ENCODE peak calls at places on chromosomes 12 and 14, in eight cellular contexts. One of them, this sample, is unnamed.

GRCh38 chr14:61466249-61466904 is 145.0 kb downstream of the PRKCH start:
- DNase-seq in cardiac muscle cell: peak; percentile 82
- DNase-seq in AG08395: peak; percentile 84
- DNase-seq in activated CD4-positive, CD25-positive, alpha-beta regulatory T cell: no peak
- DNase-seq in naive thymus-derived CD8-positive, alpha-beta T cell: no peak
- DNase-seq in fibroblast of lung: peak; percentile 95
- DNase-seq in H4: peak; percentile 34
- DNase-seq in fibroblast of the aortic adventitia: peak; percentile 96
- DNase-seq in this sample: no peak

GRCh38 chr12:9951026-9951652 is 19.0 kb upstream of the CLEC2A start:
- DNase-seq in activated CD4-positive, CD25-positive, alpha-beta regulatory T cell: no peak
- DNase-seq in fibroblast of lung: no peak
- DNase-seq in fibroblast of the aortic adventitia: no peak
- DNase-seq in cardiac muscle cell: no peak
- DNase-seq in naive thymus-derived CD8-positive, alpha-beta T cell: peak; percentile 11
- DNase-seq in H4: no peak
- DNase-seq in AG08395: peak; percentile 48
- DNase-seq in this sample: peak; percentile 4

GRCh38 chr12:64825143-64826011 is 930 bp downstream of the TBC1D30 start:
- DNase-seq in AG08395: no peak
- DNase-seq in fibroblast of the aortic adventitia: no peak
- DNase-seq in fibroblast of lung: no peak
- DNase-seq in naive thymus-derived CD8-positive, alpha-beta T cell: no peak
- DNase-seq in activated CD4-positive, CD25-positive, alpha-beta regulatory T cell: no peak
- DNase-seq in cardiac muscle cell: no peak
- DNase-seq in H4: no peak
- DNase-seq in this sample: no peak

GRCh38 chr14:20680843-20681347 is 3.5 kb upstream of the RNASE4 start:
- DNase-seq in fibroblast of lung: no peak
- DNase-seq in H4: no peak
- DNase-seq in naive thymus-derived CD8-positive, alpha-beta T cell: peak; percentile 59
- DNase-seq in AG08395: peak; percentile 66
- DNase-seq in activated CD4-positive, CD25-positive, alpha-beta regulatory T cell: no peak
- DNase-seq in cardiac muscle cell: no peak
- DNase-seq in fibroblast of the aortic adventitia: no peak
- DNase-seq in this sample: peak; percentile 27

GRCh38 chr12:111093428-111094142 is 173.2 kb upstream of the MYL2 start:
- DNase-seq in cardiac muscle cell: no peak
- DNase-seq in H4: no peak
- DNase-seq in activated CD4-positive, CD25-positive, alpha-beta regulatory T cell: no peak
- DNase-seq in fibroblast of the aortic adventitia: no peak
- DNase-seq in AG08395: no peak
- DNase-seq in fibroblast of lung: no peak
- DNase-seq in naive thymus-derived CD8-positive, alpha-beta T cell: peak; percentile 34
- DNase-seq in this sample: no peak

GRCh38 chr12:78036889-78037288 is 206.2 kb downstream of the NAV3 start:
- DNase-seq in activated CD4-positive, CD25-positive, alpha-beta regulatory T cell: no peak
- DNase-seq in fibroblast of lung: no peak
- DNase-seq in cardiac muscle cell: no peak
- DNase-seq in H4: no peak
- DNase-seq in fibroblast of the aortic adventitia: no peak
- DNase-seq in naive thymus-derived CD8-positive, alpha-beta T cell: no peak
- DNase-seq in AG08395: no peak
- DNase-seq in this sample: no peak

GRCh38 chr12:65857875-65858274 is 33.6 kb downstream of the HMGA2 start:
- DNase-seq in H4: no peak
- DNase-seq in activated CD4-positive, CD25-positive, alpha-beta regulatory T cell: no peak
- DNase-seq in fibroblast of lung: no peak
- DNase-seq in cardiac muscle cell: no peak
- DNase-seq in fibroblast of the aortic adventitia: no peak
- DNase-seq in AG08395: no peak
- DNase-seq in naive thymus-derived CD8-positive, alpha-beta T cell: no peak
- DNase-seq in this sample: no peak

GRCh38 chr12:51773145-51773869 is 75.2 kb downstream of the FIGNL2 start:
- DNase-seq in naive thymus-derived CD8-positive, alpha-beta T cell: no peak
- DNase-seq in fibroblast of the aortic adventitia: peak; percentile 91
- DNase-seq in cardiac muscle cell: no peak
- DNase-seq in activated CD4-positive, CD25-positive, alpha-beta regulatory T cell: no peak
- DNase-seq in H4: peak; percentile 63
- DNase-seq in AG08395: peak; percentile 69
- DNase-seq in fibroblast of lung: peak; percentile 73
- DNase-seq in this sample: no peak

GRCh38 chr14:103624860-103625259 is 4.2 kb upstream of the KLC1 start:
- DNase-seq in H4: peak; percentile 70
- DNase-seq in fibroblast of lung: peak; percentile 73
- DNase-seq in fibroblast of the aortic adventitia: peak; percentile 83
- DNase-seq in activated CD4-positive, CD25-positive, alpha-beta regulatory T cell: no peak
- DNase-seq in AG08395: peak; percentile 76
- DNase-seq in cardiac muscle cell: no peak
- DNase-seq in naive thymus-derived CD8-positive, alpha-beta T cell: no peak
- DNase-seq in this sample: no peak

GRCh38 chr12:53736602-53737493 is 9.6 kb upstream of the CALCOCO1 start:
- DNase-seq in fibroblast of lung: no peak
- DNase-seq in H4: no peak
- DNase-seq in fibroblast of the aortic adventitia: no peak
- DNase-seq in AG08395: no peak
- DNase-seq in activated CD4-positive, CD25-positive, alpha-beta regulatory T cell: no peak
- DNase-seq in cardiac muscle cell: no peak
- DNase-seq in naive thymus-derived CD8-positive, alpha-beta T cell: no peak
- DNase-seq in this sample: no peak

GRCh38 chr14:104546021-104546491 is 33.5 kb upstream of the C14orf180 start:
- DNase-seq in naive thymus-derived CD8-positive, alpha-beta T cell: peak; percentile 0
- DNase-seq in fibroblast of the aortic adventitia: no peak
- DNase-seq in AG08395: no peak
- DNase-seq in cardiac muscle cell: no peak
- DNase-seq in H4: no peak
- DNase-seq in activated CD4-positive, CD25-positive, alpha-beta regulatory T cell: no peak
- DNase-seq in fibroblast of lung: no peak
- DNase-seq in this sample: no peak

GRCh38 chr14:23636317-23637211 is at the start of gene DHRS2:
- DNase-seq in AG08395: no peak
- DNase-seq in cardiac muscle cell: no peak
- DNase-seq in fibroblast of the aortic adventitia: no peak
- DNase-seq in fibroblast of lung: no peak
- DNase-seq in activated CD4-positive, CD25-positive, alpha-beta regulatory T cell: no peak
- DNase-seq in H4: no peak
- DNase-seq in naive thymus-derived CD8-positive, alpha-beta T cell: no peak
- DNase-seq in this sample: no peak

GRCh38 chr14:102063808-102064429 is 22.9 kb downstream of the HSP90AA1 start:
- DNase-seq in activated CD4-positive, CD25-positive, alpha-beta regulatory T cell: no peak
- DNase-seq in naive thymus-derived CD8-positive, alpha-beta T cell: no peak
- DNase-seq in H4: no peak
- DNase-seq in fibroblast of lung: no peak
- DNase-seq in cardiac muscle cell: no peak
- DNase-seq in AG08395: no peak
- DNase-seq in fibroblast of the aortic adventitia: no peak
- DNase-seq in this sample: no peak

GRCh38 chr12:74890237-74890599 is 319.4 kb downstream of the KCNC2 start:
- DNase-seq in fibroblast of the aortic adventitia: peak; percentile 87
- DNase-seq in naive thymus-derived CD8-positive, alpha-beta T cell: no peak
- DNase-seq in activated CD4-positive, CD25-positive, alpha-beta regulatory T cell: no peak
- DNase-seq in H4: peak; percentile 79
- DNase-seq in AG08395: peak; percentile 59
- DNase-seq in fibroblast of lung: peak; percentile 91
- DNase-seq in cardiac muscle cell: peak; percentile 65
- DNase-seq in this sample: no peak

GRCh38 chr12:49827351-49828099 is 688 bp downstream of the NCKAP5L start:
- DNase-seq in fibroblast of lung: peak; percentile 67
- DNase-seq in AG08395: peak; percentile 83
- DNase-seq in H4: peak; percentile 38
- DNase-seq in cardiac muscle cell: peak; percentile 87
- DNase-seq in naive thymus-derived CD8-positive, alpha-beta T cell: no peak
- DNase-seq in activated CD4-positive, CD25-positive, alpha-beta regulatory T cell: no peak
- DNase-seq in fibroblast of the aortic adventitia: peak; percentile 67
- DNase-seq in this sample: no peak

GRCh38 chr14:61812347-61813100 is 50.3 kb downstream of the SNAPC1 start:
- DNase-seq in cardiac muscle cell: peak; percentile 62
- DNase-seq in fibroblast of lung: peak; percentile 7
- DNase-seq in fibroblast of the aortic adventitia: no peak
- DNase-seq in activated CD4-positive, CD25-positive, alpha-beta regulatory T cell: no peak
- DNase-seq in AG08395: no peak
- DNase-seq in naive thymus-derived CD8-positive, alpha-beta T cell: no peak
- DNase-seq in H4: no peak
- DNase-seq in this sample: no peak

This sample was measured in activated T-helper 1 cell treated with anti-CD3 and anti-CD28 coated beads, Interleukin-2, amount 50 U/mL, for 16 hours.